ENCODE peak calls at places on chromosome 6, in five cellular contexts. D, U, X, L and P are unnamed samples.
A peak's percentile ranks its signal among the peaks of the same experiment; 100 is the strongest.

GRCh38 chr6:1109134-1109533 is 202.8 kb upstream of the FOXQ1 start:
- DNase-seq in D (no peak), U (no peak), X (no peak), L (no peak), P (no peak)

GRCh38 chr6:153511896-153512496 is 380.9 kb upstream of the RGS17 start:
- DNase-seq in D (peak; percentile 30), U (peak; percentile 46), X (no peak), L (peak; percentile 8), P (no peak)

GRCh38 chr6:139777202-139777970 is 402.9 kb upstream of the CITED2 start:
- DNase-seq in D (no peak), U (peak; percentile 39), X (no peak), L (no peak), P (no peak)

GRCh38 chr6:36826520-36827227 is 12.6 kb downstream of the CPNE5 start:
- DNase-seq in D (no peak), U (no peak), X (no peak), L (no peak), P (no peak)

GRCh38 chr6:157650801-157651200 is 172.2 kb upstream of the SNX9 start:
- DNase-seq in D (no peak), U (no peak), X (no peak), L (no peak), P (no peak)

GRCh38 chr6:43771210-43771857 is 1.3 kb downstream of the VEGFA start:
- DNase-seq in D (peak; percentile 64), U (peak; percentile 70), X (peak; percentile 15), L (peak; percentile 81), P (peak; percentile 76)

GRCh38 chr6:27553123-27553904 is 80.4 kb upstream of the ZNF184 start:
- DNase-seq in D (peak; percentile 75), U (peak; percentile 82), X (no peak), L (peak; percentile 65), P (no peak)

GRCh38 chr6:108966855-108967755 is 118.9 kb downstream of the ARMC2 start:
- DNase-seq in D (peak; percentile 56), U (no peak), X (peak; percentile 77), L (no peak), P (peak; percentile 41)

GRCh38 chr6:6711832-6712231 is 123.3 kb downstream of the LY86 start:
- DNase-seq in D (no peak), U (no peak), X (peak; percentile 18), L (no peak), P (no peak)

GRCh38 chr6:132734694-132735236 is 20.9 kb upstream of the VNN1 start:
- DNase-seq in D (peak; percentile 31), U (no peak), X (no peak), L (no peak), P (no peak)

GRCh38 chr6:89954721-89955148 is 60.5 kb downstream of the GJA10 start:
- DNase-seq in D (no peak), U (no peak), X (no peak), L (no peak), P (no peak)

GRCh38 chr6:128135325-128135724 is 234.5 kb upstream of the THEMIS start:
- DNase-seq in D (no peak), U (no peak), X (no peak), L (no peak), P (no peak)

GRCh38 chr6:90895299-90896164 is 308.7 kb upstream of the MAP3K7 start:
- DNase-seq in D (no peak), U (no peak), X (no peak), L (no peak), P (no peak)

GRCh38 chr6:19662911-19663310 is 174.3 kb upstream of the ID4 start:
- DNase-seq in D (no peak), U (no peak), X (no peak), L (no peak), P (no peak)

GRCh38 chr6:37324131-37325033 is 29.4 kb upstream of the RNF8 start:
- DNase-seq in D (no peak), U (no peak), X (no peak), L (no peak), P (no peak)

GRCh38 chr6:13711726-13712484 is at the start of gene RANBP9:
- DNase-seq in D (peak; percentile 88), U (peak; percentile 95), X (peak; percentile 92), L (peak; percentile 94), P (peak; percentile 89)

GRCh38 chr6:37365791-37366190 is 12.0 kb downstream of the RNF8 start:
- DNase-seq in D (no peak), U (no peak), X (no peak), L (no peak), P (no peak)

GRCh38 chr6:30325150-30325872 is 1.4 kb upstream of the TRIM39 start:
- DNase-seq in D (peak; percentile 79), U (peak; percentile 80), X (peak; percentile 53), L (peak; percentile 85), P (peak; percentile 43)

GRCh38 chr6:165766457-165766856 is 103.4 kb upstream of the PDE10A start:
- DNase-seq in D (no peak), U (peak; percentile 37), X (no peak), L (no peak), P (no peak)

GRCh38 chr6:116008470-116009229 is 52.0 kb downstream of the FRK start:
- DNase-seq in D (no peak), U (peak; percentile 35), X (no peak), L (no peak), P (no peak)

GRCh38 chr6:56033451-56033850 is 158.1 kb upstream of the BMP5 start:
- DNase-seq in D (no peak), U (no peak), X (no peak), L (no peak), P (no peak)

GRCh38 chr6:27168586-27169443 is 78.7 kb upstream of the PRSS16 start:
- DNase-seq in D (peak; percentile 23), U (no peak), X (no peak), L (no peak), P (no peak)

GRCh38 chr6:101226677-101227135 is 166.8 kb upstream of the GRIK2 start:
- DNase-seq in D (peak; percentile 9), U (peak; percentile 14), X (no peak), L (peak; percentile 11), P (no peak)

GRCh38 chr6:54770328-54770727 is 76.2 kb upstream of the FAM83B start:
- DNase-seq in D (no peak), U (no peak), X (no peak), L (no peak), P (no peak)

GRCh38 chr6:145267076-145267867 is 468.0 kb downstream of the EPM2A start:
- DNase-seq in D (no peak), U (no peak), X (no peak), L (no peak), P (no peak)

GRCh38 chr6:29723666-29724588 is 693 bp downstream of the HLA-F start:
- DNase-seq in D (peak; percentile 17), U (no peak), X (no peak), L (peak; percentile 78), P (peak; percentile 67)

GRCh38 chr6:12009180-12009748 is 2.8 kb upstream of the HIVEP1 start:
- DNase-seq in D (no peak), U (no peak), X (no peak), L (no peak), P (peak; percentile 81)

GRCh38 chr6:49325901-49326300 is 137.2 kb downstream of the MMUT start:
- DNase-seq in D (no peak), U (no peak), X (no peak), L (no peak), P (no peak)

GRCh38 chr6:116087437-116088027 is 13.1 kb upstream of the NT5DC1 start:
- DNase-seq in D (no peak), U (peak; percentile 5), X (no peak), L (no peak), P (no peak)

GRCh38 chr6:134436950-134437349 is 119.0 kb upstream of the SGK1 start:
- DNase-seq in D (no peak), U (no peak), X (no peak), L (no peak), P (no peak)

GRCh38 chr6:170285482-170285881 is 5.4 kb downstream of the DLL1 start:
- DNase-seq in D (no peak), U (no peak), X (no peak), L (no peak), P (peak; percentile 23)

GRCh38 chr6:11198663-11199603 is 33.5 kb downstream of the NEDD9 start:
- DNase-seq in D (no peak), U (no peak), X (no peak), L (peak; percentile 26), P (no peak)

GRCh38 chr6:36697481-36697903 is at the start of gene RAB44:
- DNase-seq in D (no peak), U (no peak), X (no peak), L (no peak), P (no peak)

GRCh38 chr6:83257791-83258190 is 64.6 kb downstream of the RWDD2A start:
- DNase-seq in D (no peak), U (no peak), X (no peak), L (no peak), P (no peak)

GRCh38 chr6:43089467-43089866 is 13.4 kb downstream of the PTK7 start:
- DNase-seq in D (no peak), U (no peak), X (no peak), L (no peak), P (no peak)

GRCh38 chr6:94052754-94053153 is 633.4 kb upstream of the EPHA7 start:
- DNase-seq in D (no peak), U (peak; percentile 3), X (no peak), L (no peak), P (no peak)

GRCh38 chr6:30810813-30811329 is 66.5 kb upstream of the IER3 start:
- DNase-seq in D (peak; percentile 81), U (peak; percentile 17), X (no peak), L (peak; percentile 57), P (peak; percentile 36)

GRCh38 chr6:28497893-28498292 is 17.7 kb downstream of the GPX6 start:
- DNase-seq in D (no peak), U (no peak), X (no peak), L (no peak), P (no peak)